ENCODE peak calls at places on chromosomes 7 and 10, in eight cellular contexts. One of them, this sample, is unnamed.

GRCh38 chr7:125358551-125359167 is 429.0 kb upstream of the POT1 start:
- DNase-seq in mesenchymal stem cell: peak
- DNase-seq in uterus: no peak
- DNase-seq in activated CD8-positive, alpha-beta memory T cell treated with anti-CD3 and anti-CD28 coated beads for 1 hour: no peak
- DNase-seq in A549: no peak
- DNase-seq in amniotic stem cell: no peak
- DNase-seq in cardiac muscle cell: no peak
- DNase-seq in CD8-positive, alpha-beta memory T cell: no peak
- DNase-seq in this sample: peak

GRCh38 chr7:88357295-88357694 is 50.6 kb upstream of the STEAP4 start:
- DNase-seq in activated CD8-positive, alpha-beta memory T cell treated with anti-CD3 and anti-CD28 coated beads for 1 hour: no peak
- DNase-seq in A549: peak
- DNase-seq in CD8-positive, alpha-beta memory T cell: no peak
- DNase-seq in amniotic stem cell: no peak
- DNase-seq in mesenchymal stem cell: no peak
- DNase-seq in uterus: no peak
- DNase-seq in cardiac muscle cell: no peak
- DNase-seq in this sample: no peak

GRCh38 chr10:77943086-77943901 is 16.7 kb upstream of the DLG5 start:
- DNase-seq in activated CD8-positive, alpha-beta memory T cell treated with anti-CD3 and anti-CD28 coated beads for 1 hour: no peak
- DNase-seq in amniotic stem cell: peak
- DNase-seq in mesenchymal stem cell: peak
- DNase-seq in cardiac muscle cell: no peak
- DNase-seq in uterus: no peak
- DNase-seq in A549: peak
- DNase-seq in CD8-positive, alpha-beta memory T cell: no peak
- DNase-seq in this sample: peak

GRCh38 chr7:111752022-111752582 is 189.8 kb upstream of the IMMP2L start:
- DNase-seq in activated CD8-positive, alpha-beta memory T cell treated with anti-CD3 and anti-CD28 coated beads for 1 hour: no peak
- DNase-seq in CD8-positive, alpha-beta memory T cell: peak
- DNase-seq in uterus: peak
- DNase-seq in mesenchymal stem cell: peak
- DNase-seq in cardiac muscle cell: peak
- DNase-seq in amniotic stem cell: peak
- DNase-seq in A549: peak
- DNase-seq in this sample: peak

GRCh38 chr7:150903627-150904026 is 51.3 kb downstream of the AOC1 start:
- DNase-seq in A549: peak
- DNase-seq in uterus: peak
- DNase-seq in mesenchymal stem cell: no peak
- DNase-seq in activated CD8-positive, alpha-beta memory T cell treated with anti-CD3 and anti-CD28 coated beads for 1 hour: no peak
- DNase-seq in amniotic stem cell: no peak
- DNase-seq in CD8-positive, alpha-beta memory T cell: no peak
- DNase-seq in cardiac muscle cell: no peak
- DNase-seq in this sample: peak

GRCh38 chr7:103990991-103991390 is 1.5 kb upstream of the RELN start:
- DNase-seq in A549: no peak
- DNase-seq in uterus: no peak
- DNase-seq in CD8-positive, alpha-beta memory T cell: no peak
- DNase-seq in mesenchymal stem cell: no peak
- DNase-seq in amniotic stem cell: no peak
- DNase-seq in cardiac muscle cell: peak
- DNase-seq in activated CD8-positive, alpha-beta memory T cell treated with anti-CD3 and anti-CD28 coated beads for 1 hour: no peak
- DNase-seq in this sample: no peak

GRCh38 chr7:2715341-2716231 is 27.6 kb downstream of the AMZ1 start:
- DNase-seq in activated CD8-positive, alpha-beta memory T cell treated with anti-CD3 and anti-CD28 coated beads for 1 hour: no peak
- DNase-seq in mesenchymal stem cell: peak
- DNase-seq in cardiac muscle cell: peak
- DNase-seq in uterus: no peak
- DNase-seq in CD8-positive, alpha-beta memory T cell: no peak
- DNase-seq in A549: no peak
- DNase-seq in amniotic stem cell: no peak
- DNase-seq in this sample: no peak

GRCh38 chr10:78333362-78334143 is 299.9 kb downstream of the RPS24 start:
- DNase-seq in uterus: peak
- DNase-seq in A549: no peak
- DNase-seq in cardiac muscle cell: no peak
- DNase-seq in amniotic stem cell: no peak
- DNase-seq in mesenchymal stem cell: no peak
- DNase-seq in activated CD8-positive, alpha-beta memory T cell treated with anti-CD3 and anti-CD28 coated beads for 1 hour: no peak
- DNase-seq in CD8-positive, alpha-beta memory T cell: no peak
- DNase-seq in this sample: no peak

GRCh38 chr10:119595134-119595714 is 1.5 kb downstream of the TIAL1 start:
- DNase-seq in amniotic stem cell: peak
- DNase-seq in activated CD8-positive, alpha-beta memory T cell treated with anti-CD3 and anti-CD28 coated beads for 1 hour: no peak
- DNase-seq in CD8-positive, alpha-beta memory T cell: no peak
- DNase-seq in uterus: no peak
- DNase-seq in A549: peak
- DNase-seq in cardiac muscle cell: no peak
- DNase-seq in mesenchymal stem cell: peak
- DNase-seq in this sample: peak

GRCh38 chr10:76643465-76643864 is 994.1 kb downstream of the KCNMA1 start:
- DNase-seq in A549: no peak
- DNase-seq in CD8-positive, alpha-beta memory T cell: no peak
- DNase-seq in amniotic stem cell: no peak
- DNase-seq in activated CD8-positive, alpha-beta memory T cell treated with anti-CD3 and anti-CD28 coated beads for 1 hour: no peak
- DNase-seq in uterus: peak
- DNase-seq in cardiac muscle cell: no peak
- DNase-seq in mesenchymal stem cell: no peak
- DNase-seq in this sample: no peak

GRCh38 chr7:148397056-148397455 is 193.5 kb upstream of the C7orf33 start:
- DNase-seq in amniotic stem cell: no peak
- DNase-seq in A549: no peak
- DNase-seq in CD8-positive, alpha-beta memory T cell: no peak
- DNase-seq in cardiac muscle cell: no peak
- DNase-seq in activated CD8-positive, alpha-beta memory T cell treated with anti-CD3 and anti-CD28 coated beads for 1 hour: no peak
- DNase-seq in uterus: no peak
- DNase-seq in mesenchymal stem cell: no peak
- DNase-seq in this sample: no peak

GRCh38 chr7:106111671-106112117 is 418 bp downstream of the SYPL1 start:
- DNase-seq in mesenchymal stem cell: peak
- DNase-seq in cardiac muscle cell: peak
- DNase-seq in activated CD8-positive, alpha-beta memory T cell treated with anti-CD3 and anti-CD28 coated beads for 1 hour: no peak
- DNase-seq in A549: peak
- DNase-seq in amniotic stem cell: peak
- DNase-seq in CD8-positive, alpha-beta memory T cell: peak
- DNase-seq in uterus: no peak
- DNase-seq in this sample: no peak

GRCh38 chr10:32489935-32490334 is 44.0 kb downstream of the CCDC7 start:
- DNase-seq in mesenchymal stem cell: peak
- DNase-seq in CD8-positive, alpha-beta memory T cell: no peak
- DNase-seq in activated CD8-positive, alpha-beta memory T cell treated with anti-CD3 and anti-CD28 coated beads for 1 hour: no peak
- DNase-seq in cardiac muscle cell: no peak
- DNase-seq in amniotic stem cell: no peak
- DNase-seq in A549: no peak
- DNase-seq in uterus: no peak
- DNase-seq in this sample: no peak

GRCh38 chr10:17125316-17125715 is 4.3 kb downstream of the CUBN start:
- DNase-seq in mesenchymal stem cell: no peak
- DNase-seq in A549: no peak
- DNase-seq in activated CD8-positive, alpha-beta memory T cell treated with anti-CD3 and anti-CD28 coated beads for 1 hour: no peak
- DNase-seq in uterus: no peak
- DNase-seq in CD8-positive, alpha-beta memory T cell: no peak
- DNase-seq in cardiac muscle cell: no peak
- DNase-seq in amniotic stem cell: no peak
- DNase-seq in this sample: no peak

GRCh38 chr7:28135296-28135695 is 45.3 kb downstream of the JAZF1 start:
- DNase-seq in cardiac muscle cell: no peak
- DNase-seq in A549: no peak
- DNase-seq in activated CD8-positive, alpha-beta memory T cell treated with anti-CD3 and anti-CD28 coated beads for 1 hour: no peak
- DNase-seq in CD8-positive, alpha-beta memory T cell: no peak
- DNase-seq in mesenchymal stem cell: no peak
- DNase-seq in uterus: peak
- DNase-seq in amniotic stem cell: no peak
- DNase-seq in this sample: no peak

GRCh38 chr10:128405450-128405849 is 279.2 kb upstream of the MKI67 start:
- DNase-seq in amniotic stem cell: no peak
- DNase-seq in A549: no peak
- DNase-seq in mesenchymal stem cell: no peak
- DNase-seq in activated CD8-positive, alpha-beta memory T cell treated with anti-CD3 and anti-CD28 coated beads for 1 hour: no peak
- DNase-seq in cardiac muscle cell: no peak
- DNase-seq in uterus: no peak
- DNase-seq in CD8-positive, alpha-beta memory T cell: no peak
- DNase-seq in this sample: no peak

GRCh38 chr10:14812271-14812670 is 25.6 kb downstream of the CDNF start:
- DNase-seq in A549: peak
- DNase-seq in uterus: no peak
- DNase-seq in cardiac muscle cell: no peak
- DNase-seq in amniotic stem cell: no peak
- DNase-seq in mesenchymal stem cell: peak
- DNase-seq in activated CD8-positive, alpha-beta memory T cell treated with anti-CD3 and anti-CD28 coated beads for 1 hour: no peak
- DNase-seq in CD8-positive, alpha-beta memory T cell: no peak
- DNase-seq in this sample: no peak

GRCh38 chr7:78959471-78959870 is 494.0 kb downstream of the MAGI2 start:
- DNase-seq in activated CD8-positive, alpha-beta memory T cell treated with anti-CD3 and anti-CD28 coated beads for 1 hour: no peak
- DNase-seq in CD8-positive, alpha-beta memory T cell: no peak
- DNase-seq in uterus: no peak
- DNase-seq in A549: peak
- DNase-seq in cardiac muscle cell: no peak
- DNase-seq in amniotic stem cell: no peak
- DNase-seq in mesenchymal stem cell: no peak
- DNase-seq in this sample: no peak

GRCh38 chr7:37011151-37011890 is 287.0 kb upstream of the AOAH start:
- DNase-seq in activated CD8-positive, alpha-beta memory T cell treated with anti-CD3 and anti-CD28 coated beads for 1 hour: no peak
- DNase-seq in amniotic stem cell: no peak
- DNase-seq in mesenchymal stem cell: no peak
- DNase-seq in A549: no peak
- DNase-seq in cardiac muscle cell: no peak
- DNase-seq in CD8-positive, alpha-beta memory T cell: no peak
- DNase-seq in uterus: no peak
- DNase-seq in this sample: no peak

This sample was measured in endothelial cell of umbilical vein.